ENCODE peak calls at places on chromosomes 7 and 10, in four cellular contexts. H, I, S and F are unnamed samples.

GRCh38 chr10:85319826-85320225 is 991.4 kb downstream of the CCSER2 start:
- DNase-seq in H (peak; percentile 17), I (no peak), S (no peak), F (peak; percentile 42)

GRCh38 chr10:13346912-13347234 is 1.2 kb downstream of the SEPHS1 start:
- DNase-seq in I (no peak), H (no peak), S (no peak), F (peak; percentile 2)

GRCh38 chr7:91913612-91914011 is 27.1 kb upstream of the AKAP9 start:
- DNase-seq in H (no peak), I (no peak), S (no peak), F (no peak)

GRCh38 chr10:23422003-23422411 is 16.9 kb upstream of the OTUD1 start:
- DNase-seq in I (no peak), H (no peak), S (no peak), F (no peak)

GRCh38 chr10:78371118-78371517 is 337.5 kb downstream of the RPS24 start:
- DNase-seq in I (no peak), H (no peak), S (no peak), F (peak; percentile 43)

GRCh38 chr7:54831046-54831643 is 72.1 kb upstream of the SEC61G start:
- DNase-seq in H (no peak), I (no peak), S (no peak), F (no peak)

GRCh38 chr10:71065659-71066058 is 146.7 kb upstream of the UNC5B start:
- DNase-seq in S (no peak), H (no peak), I (no peak), F (no peak)

GRCh38 chr7:4753610-4754432 is 21.6 kb upstream of the AP5Z1 start:
- DNase-seq in H (peak; percentile 86), I (peak; percentile 90), S (peak; percentile 88), F (peak; percentile 87)

GRCh38 chr10:34742456-34742855 is 72.6 kb downstream of the PARD3 start:
- DNase-seq in S (no peak), H (no peak), I (no peak), F (no peak)

GRCh38 chr7:91852263-91852741 is 28.2 kb downstream of the MTERF1 start:
- DNase-seq in S (no peak), H (no peak), I (no peak), F (peak; percentile 51)

GRCh38 chr10:61655335-61655851 is 7.3 kb upstream of the CABCOCO1 start:
- DNase-seq in I (no peak), H (no peak), S (no peak), F (peak; percentile 9)

GRCh38 chr10:60394444-60394843 is 4.8 kb upstream of the ANK3 start:
- DNase-seq in S (no peak), I (no peak), H (no peak), F (no peak)

GRCh38 chr10:1084011-1084950 is 28.1 kb downstream of the WDR37 start:
- DNase-seq in I (no peak), H (no peak), S (no peak), F (no peak)

GRCh38 chr10:91552706-91553105 is 80.2 kb downstream of the PPP1R3C start:
- DNase-seq in I (no peak), H (peak; percentile 39), S (no peak), F (peak; percentile 50)

DNA sequence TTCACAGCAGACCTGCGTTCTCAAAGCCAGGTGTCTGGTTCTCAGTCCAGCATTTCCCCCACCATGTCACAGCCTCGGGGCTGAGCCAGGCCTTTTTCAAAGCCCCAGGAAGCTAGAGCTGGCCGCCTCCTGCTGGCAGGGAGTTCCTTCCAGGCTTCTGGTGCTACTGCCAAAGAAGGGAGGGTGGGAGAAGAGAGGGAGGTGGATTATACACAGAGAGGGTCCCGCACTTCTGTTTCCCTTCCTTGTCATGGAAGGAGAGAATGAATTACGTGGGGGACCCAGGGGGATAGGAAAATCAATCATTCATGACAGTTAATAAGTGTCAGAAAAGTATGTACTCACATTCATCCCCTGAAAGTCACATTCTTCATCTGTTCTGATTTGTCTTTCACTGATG is 600 bp upstream of the LGI1 start:
- DNase-seq in H (no peak), S (no peak), I (no peak), F (no peak)
- H3K27ac ChIP-seq in H (no peak overlapping the region), S (peak overlapping the region; percentile 62), I (peak overlapping the region; percentile 20), F (no peak overlapping the region)

GRCh38 chr10:31186225-31187010 is 132.6 kb upstream of the ZEB1 start:
- DNase-seq in S (no peak), H (no peak), I (no peak), F (no peak)
- TF ChIP-seq CTCF in S (no peak), H (no peak), I (no peak), F (peak; percentile 5)

GRCh38 chr7:117393781-117394180 is 33.5 kb downstream of the ASZ1 start:
- DNase-seq in I (no peak), H (no peak), S (no peak), F (no peak)
- H3K27ac ChIP-seq in I (no peak overlapping the region), H (no peak overlapping the region), S (no peak overlapping the region), F (no peak overlapping the region)

GRCh38 chr7:123637203-123637602 is 18.5 kb upstream of the LMOD2 start:
- DNase-seq in S (no peak), H (no peak), I (no peak), F (peak; percentile 42)
- TF ChIP-seq CTCF in S (no peak), H (no peak), I (no peak), F (peak; percentile 7)

GRCh38 chr7:41733063-41733398 is 30.1 kb upstream of the INHBA start:
- DNase-seq in S (no peak), H (no peak), I (no peak), F (no peak)

GRCh38 chr7:41731486-41732278 is 28.8 kb upstream of the INHBA start:
- DNase-seq in H (no peak), I (no peak), S (no peak), F (no peak)

GRCh38 chr7:41732279-41733062 is 29.6 kb upstream of the INHBA start:
- DNase-seq in S (no peak), I (no peak), H (no peak), F (no peak)

GRCh38 chr7:41724996-41725395 is 22.1 kb upstream of the INHBA start:
- DNase-seq in S (no peak), H (no peak), I (no peak), F (no peak)

GRCh38 chr7:41730668-41731067 is 27.8 kb upstream of the INHBA start:
- DNase-seq in I (no peak), H (no peak), S (no peak), F (no peak)
- H3K27ac ChIP-seq in I (no peak overlapping the region), H (no peak overlapping the region), S (no peak overlapping the region), F (no peak overlapping the region)

DNA sequence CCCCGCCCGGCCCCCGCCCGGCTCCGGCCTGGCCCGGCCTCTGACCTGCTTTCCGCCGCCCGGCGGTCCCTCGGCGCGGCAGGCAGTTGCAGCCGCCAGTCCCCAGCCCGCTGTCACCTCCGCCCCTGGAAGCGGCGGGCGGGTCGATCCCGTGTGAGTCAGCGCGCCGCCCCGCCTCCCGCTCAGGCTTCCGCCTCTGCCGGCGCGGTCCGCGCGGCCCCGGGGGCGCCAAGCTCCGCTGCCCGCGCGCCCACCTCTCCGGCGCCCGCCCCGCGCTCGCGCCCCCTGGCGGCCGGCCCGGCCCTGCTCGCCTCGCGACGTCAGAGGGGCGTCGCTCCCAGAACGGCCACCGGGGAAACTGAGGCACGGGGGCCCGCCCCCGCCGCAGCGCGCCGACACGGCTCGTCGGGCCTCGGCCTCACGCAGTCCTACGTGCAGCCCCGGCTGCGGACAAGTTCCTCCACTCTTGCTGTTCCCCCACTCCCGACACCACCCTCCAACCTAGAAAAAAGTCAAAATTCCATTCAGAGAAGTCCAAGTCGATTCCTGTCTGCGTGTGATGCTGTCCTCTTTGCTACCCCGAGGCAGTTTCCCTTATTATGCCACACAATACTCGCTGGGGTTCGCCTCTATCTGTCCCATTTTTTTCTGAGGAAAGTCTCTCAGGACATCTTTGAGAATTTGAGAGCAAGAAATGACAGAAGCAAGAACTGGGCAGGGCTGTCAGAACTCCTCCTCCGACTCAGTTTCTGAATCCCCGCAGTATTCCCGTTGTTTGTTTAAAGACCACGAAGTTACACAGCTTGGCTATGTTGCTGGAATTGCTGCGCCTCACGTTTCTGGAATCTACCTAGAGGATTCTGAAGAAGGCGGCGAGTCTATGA is at the start of gene DNMBP:
- DNase-seq in S (peak; percentile 86), H (peak; percentile 86), I (peak; percentile 91), F (peak; percentile 96)
- TF ChIP-seq CTCF in S (peak; percentile 37), H (peak; percentile 51), I (no peak), F (peak; percentile 43)

GRCh38 chr7:15625456-15625855 is 61.0 kb downstream of the MEOX2 start:
- DNase-seq in H (no peak), I (no peak), S (no peak), F (no peak)

GRCh38 chr7:15621468-15621867 is 59.7 kb upstream of the AGMO start:
- DNase-seq in I (no peak), H (no peak), S (no peak), F (no peak)

GRCh38 chr7:15618275-15618674 is 56.5 kb upstream of the AGMO start:
- DNase-seq in I (no peak), S (no peak), H (no peak), F (no peak)

GRCh38 chr7:15626041-15626440 is 60.4 kb downstream of the MEOX2 start:
- DNase-seq in I (no peak), H (no peak), S (no peak), F (no peak)

DNA sequence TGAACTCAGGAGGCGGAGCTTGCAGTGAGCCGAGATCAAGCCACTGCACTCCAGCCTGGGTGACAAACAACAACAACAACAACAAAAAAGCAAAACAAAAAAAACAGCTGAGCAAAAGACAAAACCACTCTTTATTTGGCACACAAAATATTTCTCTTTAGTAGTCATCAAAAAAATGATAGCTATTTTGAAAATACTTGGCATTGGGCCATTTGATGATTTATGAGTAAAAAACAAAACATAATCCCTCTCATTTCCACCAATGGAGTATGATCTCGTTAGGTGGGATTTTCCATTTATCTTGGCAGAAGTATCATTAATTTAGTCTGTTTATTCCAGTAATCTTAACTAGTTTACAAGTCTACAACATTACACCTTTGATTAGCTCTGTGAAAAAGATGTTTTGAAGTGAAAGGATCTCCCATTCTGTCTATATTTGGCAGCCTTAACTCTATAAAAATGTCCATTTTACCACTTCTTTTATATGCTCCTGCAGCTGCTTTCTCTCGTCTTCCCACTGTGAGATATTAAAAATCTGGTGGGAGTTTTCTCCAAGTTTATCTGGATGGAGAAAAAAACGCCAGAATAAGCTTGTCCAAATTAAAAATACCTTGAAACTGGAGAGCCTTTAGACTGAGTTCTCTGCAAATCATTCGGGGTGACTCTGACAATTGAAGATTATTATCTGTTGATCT is 58.8 kb upstream of the AGMO start:
- DNase-seq in S (no peak), H (no peak), I (no peak), F (peak; percentile 3)
- H3K27ac ChIP-seq in S (no peak overlapping the region), H (no peak overlapping the region), I (no peak overlapping the region), F (no peak overlapping the region)